ENCODE peak calls at places on chromosomes 4 and X, in nine cellular contexts. One of them, this sample, is unnamed.

GRCh38 chr4:139783761-139784484 is 118.3 kb downstream of the MGST2 start:
- DNase-seq in upper lobe of right lung: no peak
- DNase-seq in sigmoid colon: peak; percentile 67
- DNase-seq in PC-3: no peak
- DNase-seq in dorsolateral prefrontal cortex: no peak
- DNase-seq in CD4-positive, alpha-beta T cell: no peak
- DNase-seq in kidney: no peak
- DNase-seq in pancreas: no peak
- DNase-seq in HepG2: peak; percentile 53
- DNase-seq in this sample: no peak

GRCh38 chrX:138775501-138775900 is 64.0 kb upstream of the FGF13 start:
- DNase-seq in upper lobe of right lung: no peak
- DNase-seq in pancreas: no peak
- DNase-seq in dorsolateral prefrontal cortex: no peak
- DNase-seq in HepG2: peak; percentile 0
- DNase-seq in CD4-positive, alpha-beta T cell: no peak
- DNase-seq in sigmoid colon: no peak
- DNase-seq in PC-3: peak; percentile 74
- DNase-seq in kidney: no peak
- DNase-seq in this sample: no peak

GRCh38 chr4:129167640-129168260 is 71.8 kb downstream of the C4orf33 start:
- DNase-seq in pancreas: peak; percentile 49
- DNase-seq in kidney: peak; percentile 26
- DNase-seq in upper lobe of right lung: no peak
- DNase-seq in CD4-positive, alpha-beta T cell: no peak
- DNase-seq in sigmoid colon: no peak
- DNase-seq in PC-3: no peak
- DNase-seq in dorsolateral prefrontal cortex: no peak
- DNase-seq in HepG2: peak; percentile 7
- DNase-seq in this sample: no peak

GRCh38 chr4:21973850-21974249 is 25.3 kb upstream of the KCNIP4 start:
- DNase-seq in pancreas: no peak
- DNase-seq in HepG2: no peak
- DNase-seq in upper lobe of right lung: no peak
- DNase-seq in CD4-positive, alpha-beta T cell: no peak
- DNase-seq in PC-3: no peak
- DNase-seq in dorsolateral prefrontal cortex: no peak
- DNase-seq in kidney: no peak
- DNase-seq in sigmoid colon: no peak
- DNase-seq in this sample: no peak

GRCh38 chr4:68576272-68577100 is at the start of gene UGT2B17:
- DNase-seq in kidney: no peak
- DNase-seq in upper lobe of right lung: no peak
- DNase-seq in sigmoid colon: no peak
- DNase-seq in pancreas: no peak
- DNase-seq in CD4-positive, alpha-beta T cell: no peak
- DNase-seq in PC-3: no peak
- DNase-seq in dorsolateral prefrontal cortex: no peak
- DNase-seq in HepG2: no peak
- DNase-seq in this sample: no peak

GRCh38 chr4:98688416-98689290 is 30.2 kb upstream of the TSPAN5 start:
- DNase-seq in kidney: no peak
- DNase-seq in upper lobe of right lung: no peak
- DNase-seq in sigmoid colon: no peak
- DNase-seq in pancreas: no peak
- DNase-seq in HepG2: peak; percentile 9
- DNase-seq in dorsolateral prefrontal cortex: no peak
- DNase-seq in PC-3: peak; percentile 47
- DNase-seq in CD4-positive, alpha-beta T cell: no peak
- DNase-seq in this sample: no peak

GRCh38 chr4:76658231-76659102 is 223.4 kb downstream of the SHROOM3 start:
- DNase-seq in PC-3: peak; percentile 79
- DNase-seq in sigmoid colon: no peak
- DNase-seq in upper lobe of right lung: no peak
- DNase-seq in pancreas: no peak
- DNase-seq in CD4-positive, alpha-beta T cell: no peak
- DNase-seq in kidney: no peak
- DNase-seq in dorsolateral prefrontal cortex: no peak
- DNase-seq in HepG2: no peak
- DNase-seq in this sample: no peak

GRCh38 chrX:1524874-1525582 is 12.0 kb downstream of the P2RY8 start:
- DNase-seq in pancreas: no peak
- DNase-seq in dorsolateral prefrontal cortex: no peak
- DNase-seq in HepG2: no peak
- DNase-seq in sigmoid colon: no peak
- DNase-seq in upper lobe of right lung: peak; percentile 9
- DNase-seq in PC-3: no peak
- DNase-seq in kidney: no peak
- DNase-seq in CD4-positive, alpha-beta T cell: no peak
- DNase-seq in this sample: no peak

GRCh38 chrX:40446927-40447326 is 133.8 kb upstream of the ATP6AP2 start:
- DNase-seq in upper lobe of right lung: no peak
- DNase-seq in pancreas: no peak
- DNase-seq in CD4-positive, alpha-beta T cell: no peak
- DNase-seq in PC-3: no peak
- DNase-seq in sigmoid colon: no peak
- DNase-seq in kidney: no peak
- DNase-seq in dorsolateral prefrontal cortex: no peak
- DNase-seq in HepG2: no peak
- DNase-seq in this sample: no peak

GRCh38 chr4:10965196-10965595 is 280.6 kb upstream of the CLNK start:
- DNase-seq in dorsolateral prefrontal cortex: no peak
- DNase-seq in kidney: no peak
- DNase-seq in sigmoid colon: no peak
- DNase-seq in CD4-positive, alpha-beta T cell: no peak
- DNase-seq in pancreas: no peak
- DNase-seq in HepG2: no peak
- DNase-seq in upper lobe of right lung: no peak
- DNase-seq in PC-3: no peak
- DNase-seq in this sample: no peak

GRCh38 chrX:115560211-115560977 is 580 bp upstream of the PLS3 start:
- DNase-seq in PC-3: peak; percentile 92
- DNase-seq in upper lobe of right lung: no peak
- DNase-seq in dorsolateral prefrontal cortex: no peak
- DNase-seq in CD4-positive, alpha-beta T cell: no peak
- DNase-seq in kidney: no peak
- DNase-seq in HepG2: peak; percentile 63
- DNase-seq in sigmoid colon: no peak
- DNase-seq in pancreas: no peak
- DNase-seq in this sample: peak; percentile 30

GRCh38 chr4:137994858-137995257 is 247.3 kb downstream of the SLC7A11 start:
- DNase-seq in dorsolateral prefrontal cortex: no peak
- DNase-seq in HepG2: no peak
- DNase-seq in pancreas: no peak
- DNase-seq in kidney: no peak
- DNase-seq in sigmoid colon: no peak
- DNase-seq in PC-3: no peak
- DNase-seq in upper lobe of right lung: no peak
- DNase-seq in CD4-positive, alpha-beta T cell: no peak
- DNase-seq in this sample: no peak

GRCh38 chrX:120453985-120454384 is 15.1 kb downstream of the LAMP2 start:
- DNase-seq in CD4-positive, alpha-beta T cell: no peak
- DNase-seq in HepG2: no peak
- DNase-seq in pancreas: no peak
- DNase-seq in dorsolateral prefrontal cortex: no peak
- DNase-seq in kidney: no peak
- DNase-seq in sigmoid colon: no peak
- DNase-seq in upper lobe of right lung: no peak
- DNase-seq in PC-3: peak; percentile 63
- DNase-seq in this sample: no peak

GRCh38 chrX:120456973-120457372 is 12.1 kb downstream of the LAMP2 start:
- DNase-seq in pancreas: no peak
- DNase-seq in sigmoid colon: no peak
- DNase-seq in kidney: no peak
- DNase-seq in CD4-positive, alpha-beta T cell: no peak
- DNase-seq in HepG2: no peak
- DNase-seq in upper lobe of right lung: no peak
- DNase-seq in PC-3: peak; percentile 75
- DNase-seq in dorsolateral prefrontal cortex: no peak
- DNase-seq in this sample: no peak

GRCh38 chrX:120446503-120446902 is 22.6 kb downstream of the LAMP2 start:
- DNase-seq in dorsolateral prefrontal cortex: no peak
- DNase-seq in sigmoid colon: no peak
- DNase-seq in pancreas: no peak
- DNase-seq in upper lobe of right lung: no peak
- DNase-seq in HepG2: no peak
- DNase-seq in CD4-positive, alpha-beta T cell: no peak
- DNase-seq in kidney: no peak
- DNase-seq in PC-3: peak; percentile 46
- DNase-seq in this sample: no peak

GRCh38 chrX:120450163-120450562 is 18.9 kb downstream of the LAMP2 start:
- DNase-seq in dorsolateral prefrontal cortex: no peak
- DNase-seq in pancreas: no peak
- DNase-seq in CD4-positive, alpha-beta T cell: no peak
- DNase-seq in PC-3: peak; percentile 14
- DNase-seq in HepG2: no peak
- DNase-seq in sigmoid colon: no peak
- DNase-seq in upper lobe of right lung: no peak
- DNase-seq in kidney: no peak
- DNase-seq in this sample: no peak

DNA sequence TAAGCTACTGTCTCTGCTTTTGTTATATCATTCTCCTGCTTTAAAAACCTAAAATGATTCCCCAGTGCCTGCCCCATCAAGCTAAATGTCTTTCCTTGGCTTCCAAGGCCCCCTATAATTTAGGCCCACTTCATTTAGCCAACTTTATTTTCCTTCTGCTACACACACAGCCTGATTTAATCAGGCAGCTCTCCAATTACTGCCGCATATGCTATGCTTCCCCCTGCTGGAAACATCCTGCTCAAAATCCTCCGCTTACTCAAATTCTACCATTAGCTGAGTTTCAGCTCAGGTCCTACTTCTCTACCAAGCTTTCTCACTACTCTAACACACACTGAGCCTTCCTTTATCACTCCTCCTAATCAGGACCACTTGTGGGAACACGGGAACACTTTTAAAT is 17.0 kb downstream of the LAMP2 start:
- DNase-seq in pancreas: no peak
- DNase-seq in kidney: no peak
- DNase-seq in sigmoid colon: no peak
- DNase-seq in upper lobe of right lung: no peak
- DNase-seq in PC-3: peak; percentile 36
- DNase-seq in dorsolateral prefrontal cortex: no peak
- DNase-seq in HepG2: peak; percentile 4
- DNase-seq in CD4-positive, alpha-beta T cell: no peak
- DNase-seq in this sample: no peak
- TF ChIP-seq CTCF in pancreas: no peak
- TF ChIP-seq CTCF in kidney: peak; percentile 17
- TF ChIP-seq CTCF in sigmoid colon: no peak
- TF ChIP-seq CTCF in upper lobe of right lung: no peak
- TF ChIP-seq CTCF in PC-3: peak; percentile 51
- TF ChIP-seq CTCF in dorsolateral prefrontal cortex: peak; percentile 46
- TF ChIP-seq CTCF in HepG2: peak; percentile 29
- TF ChIP-seq CTCF in CD4-positive, alpha-beta T cell: no peak
- TF ChIP-seq CTCF in this sample: peak; percentile 29

DNA sequence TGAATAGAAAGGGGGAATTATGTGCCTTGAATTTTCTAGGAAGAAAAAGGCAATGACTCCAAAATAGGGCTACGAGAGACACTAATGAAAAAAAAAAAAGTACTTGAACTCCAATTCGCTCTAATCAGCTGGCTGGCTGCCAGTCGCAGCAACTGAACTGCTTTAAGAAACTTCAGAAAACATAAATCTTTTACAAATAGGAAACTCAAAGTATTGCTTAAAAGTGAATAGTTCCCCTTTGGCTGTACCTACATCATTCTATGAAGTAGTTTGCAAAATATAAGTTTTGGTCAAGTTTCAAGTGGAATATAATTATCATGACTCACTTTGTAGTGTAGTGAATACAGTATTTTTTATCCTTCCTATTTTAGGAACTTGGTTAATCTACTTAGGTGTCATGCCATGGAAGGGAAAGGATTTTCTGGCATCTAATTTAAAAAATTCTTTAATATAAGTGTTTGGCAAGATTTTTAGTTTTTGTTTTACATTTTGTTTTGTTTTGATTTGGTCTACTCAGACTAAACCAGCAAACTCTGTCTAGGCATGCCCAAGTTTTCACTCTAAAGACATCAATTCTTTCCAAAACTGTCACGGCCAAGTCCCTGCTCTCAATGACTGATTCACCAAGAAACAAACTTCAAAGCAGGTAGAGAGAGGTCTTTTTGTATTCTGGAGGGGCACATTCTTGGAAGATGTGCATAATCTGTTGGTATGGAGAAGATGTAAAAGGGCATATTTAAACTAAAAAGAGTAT is 382.4 kb upstream of the GALNT7 start:
- DNase-seq in CD4-positive, alpha-beta T cell: no peak
- DNase-seq in PC-3: peak; percentile 5
- DNase-seq in HepG2: no peak
- DNase-seq in pancreas: no peak
- DNase-seq in kidney: no peak
- DNase-seq in dorsolateral prefrontal cortex: no peak
- DNase-seq in upper lobe of right lung: no peak
- DNase-seq in sigmoid colon: no peak
- DNase-seq in this sample: no peak
- H3K27ac ChIP-seq in CD4-positive, alpha-beta T cell: no peak overlapping the region
- H3K27ac ChIP-seq in PC-3: peak overlapping the region; percentile 15
- H3K27ac ChIP-seq in HepG2: no peak overlapping the region
- H3K27ac ChIP-seq in pancreas: no peak overlapping the region
- H3K27ac ChIP-seq in kidney: no peak overlapping the region
- H3K27ac ChIP-seq in dorsolateral prefrontal cortex: no peak overlapping the region
- H3K27ac ChIP-seq in upper lobe of right lung: no peak overlapping the region
- H3K27ac ChIP-seq in sigmoid colon: no peak overlapping the region
- H3K27ac ChIP-seq in this sample: no peak overlapping the region

DNA sequence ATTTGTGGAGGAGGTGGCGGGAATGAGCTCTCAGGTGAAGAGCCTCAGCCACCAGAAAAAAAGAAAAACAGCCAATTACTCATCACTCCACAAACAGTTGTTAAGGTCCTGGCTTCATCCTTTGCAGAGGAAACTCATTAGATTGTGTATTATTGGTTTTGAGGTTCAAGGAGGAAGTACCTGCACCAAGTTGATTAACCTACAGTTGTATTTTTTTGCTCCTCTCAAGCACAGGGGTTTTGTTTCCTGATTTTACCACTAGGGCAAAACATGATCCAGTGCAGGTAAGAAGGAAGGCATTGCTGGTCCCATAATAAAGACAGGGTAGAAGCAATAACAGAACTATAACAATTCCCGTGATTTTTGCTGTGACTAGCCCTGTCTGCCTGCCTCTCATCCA is 84.0 kb upstream of the QRFPR start:
- DNase-seq in CD4-positive, alpha-beta T cell: no peak
- DNase-seq in PC-3: peak; percentile 9
- DNase-seq in dorsolateral prefrontal cortex: no peak
- DNase-seq in kidney: no peak
- DNase-seq in upper lobe of right lung: no peak
- DNase-seq in HepG2: no peak
- DNase-seq in sigmoid colon: no peak
- DNase-seq in pancreas: no peak
- DNase-seq in this sample: no peak
- TF ChIP-seq CTCF in CD4-positive, alpha-beta T cell: no peak
- TF ChIP-seq CTCF in PC-3: peak; percentile 19
- TF ChIP-seq CTCF in dorsolateral prefrontal cortex: no peak
- TF ChIP-seq CTCF in kidney: no peak
- TF ChIP-seq CTCF in upper lobe of right lung: no peak
- TF ChIP-seq CTCF in HepG2: no peak
- TF ChIP-seq CTCF in sigmoid colon: no peak
- TF ChIP-seq CTCF in pancreas: no peak
- TF ChIP-seq CTCF in this sample: no peak

DNA sequence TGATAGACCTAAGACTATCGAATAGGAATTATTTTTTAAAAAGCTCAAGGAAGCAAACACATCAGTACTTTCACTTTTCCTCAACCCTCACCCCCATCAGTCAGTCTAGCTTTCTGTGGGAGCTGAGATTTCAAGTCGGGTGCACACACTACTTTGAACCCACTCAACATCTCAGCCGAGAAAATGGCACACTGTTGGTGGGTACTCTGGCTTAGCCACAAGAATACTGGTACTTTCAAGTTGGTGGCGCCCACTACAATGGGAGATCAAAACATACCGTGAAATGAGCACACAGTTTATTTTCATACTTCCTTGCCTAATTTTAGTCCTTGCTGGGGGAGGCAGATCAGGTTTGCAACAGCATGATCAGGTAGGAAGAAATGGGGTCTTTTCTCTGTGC is 10.2 kb downstream of the CD40LG start:
- DNase-seq in PC-3: no peak
- DNase-seq in upper lobe of right lung: no peak
- DNase-seq in kidney: no peak
- DNase-seq in HepG2: no peak
- DNase-seq in pancreas: no peak
- DNase-seq in sigmoid colon: no peak
- DNase-seq in dorsolateral prefrontal cortex: no peak
- DNase-seq in CD4-positive, alpha-beta T cell: no peak
- DNase-seq in this sample: no peak
- H3K27ac ChIP-seq in PC-3: no peak overlapping the region
- H3K27ac ChIP-seq in upper lobe of right lung: no peak overlapping the region
- H3K27ac ChIP-seq in kidney: no peak overlapping the region
- H3K27ac ChIP-seq in HepG2: no peak overlapping the region
- H3K27ac ChIP-seq in pancreas: no peak overlapping the region
- H3K27ac ChIP-seq in sigmoid colon: no peak overlapping the region
- H3K27ac ChIP-seq in dorsolateral prefrontal cortex: no peak overlapping the region
- H3K27ac ChIP-seq in CD4-positive, alpha-beta T cell: peak overlapping the region; percentile 74
- H3K27ac ChIP-seq in this sample: no peak overlapping the region

This sample was measured in uterus.